ENCODE peak calls at places on chromosome 18, in eight cellular contexts. D is tibial nerve, X is right lobe of liver, U is GM12891, R is HCT116, V is ovary, Z is spleen, Q is heart left ventricle. B is an unnamed sample.

GRCh38 chr18:3250237-3251107 is 2.9 kb downstream of the MYL12A start:
- DNase-seq in Q (no peak), V (no peak), Z (no peak), R (no peak), U (no peak), D (no peak), X (no peak), B (no peak)

GRCh38 chr18:76450912-76451421 is 44.1 kb downstream of the ZNF516 start:
- DNase-seq in D (peak; percentile 52), Q (peak; percentile 82), R (no peak), X (no peak), V (peak; percentile 71), U (no peak), Z (peak; percentile 84), B (no peak)

GRCh38 chr18:413263-413662 is 87.2 kb downstream of the COLEC12 start:
- DNase-seq in V (no peak), R (no peak), X (no peak), D (no peak), U (no peak), Z (no peak), Q (no peak), B (no peak)

GRCh38 chr18:45081579-45082181 is 401.0 kb downstream of the SETBP1 start:
- DNase-seq in Z (no peak), R (no peak), U (no peak), V (no peak), D (no peak), Q (no peak), X (no peak), B (no peak)

GRCh38 chr18:2471523-2471922 is 99.8 kb downstream of the METTL4 start:
- DNase-seq in D (no peak), X (no peak), Z (no peak), R (no peak), Q (no peak), V (no peak), U (no peak), B (no peak)

GRCh38 chr18:63757541-63757940 is 17.7 kb upstream of the SERPINB7 start:
- DNase-seq in Z (no peak), V (no peak), R (no peak), U (no peak), X (no peak), D (no peak), Q (no peak), B (no peak)

GRCh38 chr18:3914116-3914515 is 464.1 kb downstream of the TGIF1 start:
- DNase-seq in X (no peak), Z (no peak), R (no peak), V (no peak), Q (no peak), D (no peak), U (no peak), B (no peak)

GRCh38 chr18:67464499-67464898 is 52.0 kb downstream of the DSEL start:
- DNase-seq in R (no peak), V (no peak), X (no peak), Q (peak; percentile 44), Z (peak; percentile 52), D (no peak), U (no peak), B (no peak)

GRCh38 chr18:688322-688721 is 24.1 kb downstream of the ENOSF1 start:
- DNase-seq in V (no peak), Z (no peak), U (no peak), X (no peak), R (no peak), Q (no peak), D (no peak), B (no peak)

GRCh38 chr18:63488160-63488559 is 11.4 kb downstream of the SERPINB5 start:
- DNase-seq in Q (no peak), Z (no peak), V (no peak), R (no peak), D (no peak), X (no peak), U (no peak), B (no peak)

GRCh38 chr18:49332679-49333078 is 127.8 kb downstream of the DYM start:
- DNase-seq in X (no peak), R (no peak), D (no peak), U (no peak), Q (no peak), Z (no peak), V (no peak), B (no peak)

GRCh38 chr18:58308463-58308862 is 264.4 kb downstream of the NEDD4L start:
- DNase-seq in Q (no peak), V (no peak), R (no peak), D (no peak), X (no peak), Z (no peak), U (no peak), B (no peak)

GRCh38 chr18:58309099-58309498 is 265.1 kb downstream of the NEDD4L start:
- DNase-seq in Q (no peak), X (no peak), Z (no peak), D (no peak), R (no peak), U (no peak), V (no peak), B (no peak)

GRCh38 chr18:58311390-58311789 is 267.4 kb downstream of the NEDD4L start:
- DNase-seq in U (no peak), Z (no peak), Q (no peak), X (no peak), R (no peak), V (no peak), D (no peak), B (no peak)

GRCh38 chr18:58309610-58310239 is 265.7 kb downstream of the NEDD4L start:
- DNase-seq in R (no peak), V (no peak), D (no peak), Q (no peak), Z (no peak), U (no peak), X (no peak), B (no peak)

DNA sequence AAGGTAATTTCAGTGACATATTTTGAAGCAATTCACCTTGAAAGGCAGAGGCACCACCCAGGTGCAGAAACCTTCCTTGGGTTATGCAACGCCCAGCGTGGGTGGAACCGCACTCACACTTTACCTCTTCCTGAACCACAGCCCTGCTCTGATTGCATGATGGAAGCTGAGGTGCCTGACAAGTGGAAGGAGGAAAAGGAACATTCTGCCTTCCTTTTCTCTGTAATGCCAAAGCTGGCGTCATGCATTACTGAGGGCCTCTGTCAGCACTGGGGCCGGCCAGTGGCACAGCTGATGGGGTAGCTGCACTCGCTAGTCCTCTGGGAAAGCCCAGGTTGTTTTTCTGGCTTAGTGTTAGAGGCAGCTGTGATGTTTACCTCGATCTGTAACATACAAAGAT is 266.5 kb downstream of the NEDD4L start:
- DNase-seq in D (no peak), Q (no peak), V (no peak), X (no peak), U (no peak), R (no peak), Z (peak; percentile 44), B (no peak)
- TF ChIP-seq POLR2A in D (no peak), Q (no peak), V (no peak), X (no peak), U (no peak), R (no peak), Z (no peak), B (no peak)

DNA sequence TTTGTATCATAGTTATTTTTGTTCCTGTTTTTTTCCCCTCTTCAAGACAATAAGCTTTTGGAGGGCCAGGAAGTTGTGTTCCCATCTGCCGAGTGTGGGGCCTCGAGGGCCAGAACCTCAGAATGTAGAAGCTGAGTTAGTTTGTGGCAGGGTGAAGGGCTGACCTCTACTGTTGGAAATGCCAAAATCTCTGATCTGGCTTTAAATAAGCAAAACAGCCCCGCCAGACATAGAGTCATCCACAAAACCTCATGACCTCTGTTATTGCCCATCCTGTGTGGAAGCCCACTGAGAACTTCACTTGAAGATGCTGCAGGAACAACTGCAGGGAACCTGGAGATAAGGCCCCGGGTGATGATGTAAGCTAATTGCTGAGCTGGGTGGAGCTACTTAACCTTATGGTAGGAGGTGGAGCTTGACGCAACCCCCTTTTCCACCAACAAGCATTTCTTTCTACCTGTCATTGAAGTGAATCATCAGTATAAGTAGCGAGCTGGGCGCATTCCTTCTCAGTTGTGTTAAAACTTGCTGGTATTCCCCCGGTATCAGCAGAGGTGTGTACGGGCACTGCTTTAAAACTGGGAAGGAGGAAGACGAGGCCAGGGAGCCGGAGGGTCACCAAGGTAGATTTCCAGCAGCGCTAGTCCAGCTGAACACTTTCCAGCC is 177.2 kb downstream of the NEDD4L start:
- DNase-seq in V (no peak), U (no peak), R (peak; percentile 90), D (no peak), Q (no peak), X (no peak), Z (no peak), B (no peak)
- TF ChIP-seq POLR2A in V (no peak), U (no peak), R (peak; percentile 36), D (no peak), Q (no peak), X (no peak), Z (no peak), B (no peak)

GRCh38 chr18:47151457-47151856 is 1.2 kb upstream of the HDHD2 start:
- DNase-seq in Z (no peak), D (no peak), V (no peak), U (no peak), X (no peak), Q (no peak), R (no peak), B (no peak)

GRCh38 chr18:47149457-47150028 is 757 bp downstream of the HDHD2 start:
- DNase-seq in X (no peak), D (no peak), Z (no peak), Q (no peak), U (no peak), R (no peak), V (no peak), B (no peak)

GRCh38 chr18:47150824-47151366 is 595 bp upstream of the HDHD2 start:
- DNase-seq in U (no peak), X (peak; percentile 47), D (no peak), Q (no peak), V (peak; percentile 41), Z (peak; percentile 80), R (no peak), B (no peak)

GRCh38 chr18:47150029-47150823 is at the start of gene HDHD2:
- DNase-seq in R (peak; percentile 54), V (peak; percentile 90), Z (peak; percentile 94), U (peak; percentile 64), Q (peak; percentile 95), D (peak; percentile 59), X (peak; percentile 91), B (peak; percentile 53)
- TF ChIP-seq POLR2A in R (peak; percentile 85), V (peak; percentile 63), Z (no peak), U (peak; percentile 81), Q (peak; percentile 79), D (peak; percentile 63), X (peak; percentile 85), B (peak; percentile 81)

DNA sequence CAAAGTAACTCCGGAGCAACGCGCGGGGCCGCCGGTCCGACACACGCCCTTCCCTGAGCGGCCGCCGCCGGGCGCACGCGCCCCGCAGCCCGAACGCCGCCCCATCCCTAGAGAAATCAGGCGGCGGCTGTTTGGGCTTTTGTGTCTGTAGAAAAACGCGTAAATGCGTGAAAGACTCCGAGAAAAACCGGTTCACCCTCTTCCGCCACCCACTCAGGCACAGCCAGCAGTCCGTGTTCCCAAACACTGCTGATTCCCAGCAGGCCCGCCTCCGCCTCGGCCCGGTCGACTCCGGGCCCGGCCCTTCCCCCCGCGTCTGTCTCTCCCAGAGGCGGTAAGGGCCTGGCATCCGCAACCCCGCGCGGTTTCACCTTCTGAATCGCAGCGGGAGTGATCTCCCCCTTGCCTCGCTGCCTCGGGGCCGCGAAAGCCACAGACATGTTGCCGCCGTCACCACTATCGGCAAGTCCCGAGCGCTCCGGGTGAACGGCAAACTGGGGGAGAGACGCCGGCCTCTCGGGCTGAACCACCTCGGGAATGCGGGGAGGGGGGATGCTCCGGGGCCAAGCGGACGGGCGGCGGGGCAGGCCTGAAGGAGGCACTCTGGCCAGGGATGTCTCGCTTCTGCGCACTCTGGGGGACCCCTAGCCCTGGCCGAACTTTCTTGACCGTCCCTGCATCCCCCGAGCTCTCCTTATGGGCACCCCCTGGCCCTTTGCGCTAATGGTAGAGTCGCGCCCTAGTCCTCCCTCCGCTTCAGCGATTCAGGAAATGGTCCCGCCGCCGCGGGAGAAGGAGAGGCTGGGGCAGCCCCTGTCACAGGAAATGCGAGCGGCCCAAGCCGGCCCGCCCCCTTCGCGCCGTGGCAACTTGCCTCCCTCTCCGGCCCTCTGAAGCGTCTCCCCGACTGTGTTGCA is at the start of gene SS18:
- DNase-seq in X (peak; percentile 95), R (peak; percentile 88), V (peak; percentile 96), D (peak; percentile 84), Q (peak; percentile 96), Z (peak; percentile 98), U (peak; percentile 74), B (peak; percentile 66)
- TF ChIP-seq POLR2A in X (peak; percentile 71), R (peak; percentile 29), V (peak; percentile 70), D (peak; percentile 58), Q (peak; percentile 45), Z (peak; percentile 33), U (peak; percentile 93), B (peak; percentile 92)

B was measured in H54.